ENCODE peak calls at places on chromosomes 4 and X, in four cellular contexts. S is fibroblast of mammary gland, J is Peyer's patch, K is HFF-Myc. V is an unnamed sample.

GRCh38 chr4:3812211-3812934 is 46.2 kb downstream of the ADRA2C start:
- DNase-seq in S (no peak), J (no peak), K (no peak), V (no peak)

GRCh38 chr4:61520688-61521160 is 320.6 kb downstream of the ADGRL3 start:
- DNase-seq in S (peak), J (no peak), K (no peak), V (no peak)

GRCh38 chrX:105315301-105315700 is 94.8 kb upstream of the TEX13A start:
- DNase-seq in S (peak), J (no peak), K (no peak), V (no peak)

GRCh38 chrX:105126201-105126600 is 94.3 kb downstream of the TEX13A start:
- DNase-seq in S (peak), J (no peak), K (no peak), V (no peak)

GRCh38 chr4:184644553-184645307 is 4.5 kb downstream of the CASP3 start:
- DNase-seq in S (peak), J (no peak), K (no peak), V (no peak)

GRCh38 chr4:156377036-156377700 is 423.5 kb upstream of the CTSO start:
- DNase-seq in S (peak), J (no peak), K (peak), V (no peak)

GRCh38 chr4:97013309-97014106 is 1129.8 kb downstream of the STPG2 start:
- DNase-seq in S (no peak), J (no peak), K (no peak), V (no peak)

GRCh38 chr4:138236035-138236434 is 6.1 kb downstream of the SLC7A11 start:
- DNase-seq in S (peak), J (no peak), K (no peak), V (no peak)

GRCh38 chrX:153525451-153525850 is 8.0 kb downstream of the ATP2B3 start:
- DNase-seq in S (no peak), J (no peak), K (no peak), V (no peak)

GRCh38 chr4:173547889-173548288 is 17.9 kb upstream of the HAND2 start:
- DNase-seq in S (peak), J (no peak), K (no peak), V (no peak)

GRCh38 chr4:89438102-89438831 is 130.7 kb upstream of the GPRIN3 start:
- DNase-seq in S (peak), J (no peak), K (peak), V (peak)

GRCh38 chr4:19095491-19096046 is 1074.0 kb upstream of the LCORL start:
- DNase-seq in S (no peak), J (no peak), K (no peak), V (no peak)

GRCh38 chr4:472881-473574 is 25.9 kb downstream of the ZNF721 start:
- DNase-seq in S (peak), J (no peak), K (no peak), V (no peak)

GRCh38 chr4:41209901-41210300 is 4.4 kb downstream of the APBB2 start:
- DNase-seq in S (no peak), J (no peak), K (no peak), V (no peak)

GRCh38 chr4:178427663-178428062 is 985.4 kb upstream of the AGA start:
- DNase-seq in S (no peak), J (no peak), K (no peak), V (no peak)

GRCh38 chr4:155705664-155706063 is 39.0 kb downstream of the GUCY1A1 start:
- DNase-seq in S (peak), J (no peak), K (no peak), V (no peak)

GRCh38 chr4:8102831-8103230 is 55.8 kb downstream of the ABLIM2 start:
- DNase-seq in S (no peak), J (no peak), K (no peak), V (no peak)

GRCh38 chrX:71100581-71101505 is 5.2 kb downstream of the FOXO4 start:
- DNase-seq in S (no peak), J (no peak), K (no peak), V (no peak)

GRCh38 chr4:150038335-150039076 is 39.7 kb upstream of the DCLK2 start:
- DNase-seq in S (no peak), J (no peak), K (no peak), V (peak)

GRCh38 chr4:16867827-16868226 is 30.6 kb downstream of the LDB2 start:
- DNase-seq in S (no peak), J (no peak), K (no peak), V (no peak)

GRCh38 chr4:20248155-20248558 is 3.5 kb upstream of the SLIT2 start:
- DNase-seq in S (peak), J (no peak), K (peak), V (no peak)

GRCh38 chr4:88880501-88881226 is 176.3 kb downstream of the FAM13A start:
- DNase-seq in S (no peak), J (no peak), K (no peak), V (no peak)

GRCh38 chrX:12162420-12162819 is 24.1 kb downstream of the FRMPD4 start:
- DNase-seq in S (peak), J (no peak), K (peak), V (no peak)

GRCh38 chrX:52271212-52271611 is 86.5 kb downstream of the MAGED4 start:
- DNase-seq in S (peak), J (no peak), K (no peak), V (no peak)

GRCh38 chr4:40592034-40592433 is 37.6 kb downstream of the RBM47 start:
- DNase-seq in S (no peak), J (no peak), K (no peak), V (no peak)

GRCh38 chr4:17336524-17336941 is 175.4 kb downstream of the QDPR start:
- DNase-seq in S (no peak), J (no peak), K (no peak), V (peak)

GRCh38 chr4:139822391-139822790 is 156.8 kb downstream of the MGST2 start:
- DNase-seq in S (no peak), J (no peak), K (no peak), V (no peak)

GRCh38 chr4:157013656-157014055 is 42.1 kb upstream of the PDGFC start:
- DNase-seq in S (peak), J (no peak), K (no peak), V (no peak)

GRCh38 chr4:169582706-169583105 is 29.7 kb downstream of the NEK1 start:
- DNase-seq in S (peak), J (no peak), K (no peak), V (no peak)

GRCh38 chr4:183158062-183158461 is 59.0 kb downstream of the WWC2 start:
- DNase-seq in S (no peak), J (no peak), K (no peak), V (no peak)

GRCh38 chr4:3831529-3832150 is 65.5 kb downstream of the ADRA2C start:
- DNase-seq in S (no peak), J (no peak), K (no peak), V (no peak)

DNA sequence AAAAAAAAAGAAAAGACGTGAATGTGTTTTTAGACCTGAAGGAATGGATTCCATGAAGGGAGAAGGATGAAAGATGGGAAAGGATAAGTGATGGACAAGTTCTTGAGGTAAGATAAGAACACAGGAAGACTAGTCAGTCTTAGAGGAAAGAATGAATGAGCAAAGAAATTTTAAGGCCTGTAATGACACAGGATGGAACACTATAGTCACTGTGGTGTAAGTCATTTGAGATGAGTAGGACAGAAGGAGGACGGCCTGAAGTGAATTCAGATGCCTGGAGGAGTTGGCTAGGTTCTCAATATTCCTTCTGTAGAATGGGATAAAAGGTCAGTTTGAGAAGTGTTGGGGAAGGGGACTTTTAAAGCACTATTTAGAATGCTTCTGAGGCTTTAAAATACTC is 3.8 kb downstream of the MSMO1 start:
- DNase-seq in S (no peak), J (no peak), K (no peak), V (no peak)
- H3K4me3 ChIP-seq in S (peak), J (no peak), K (peak), V (no peak)

DNA sequence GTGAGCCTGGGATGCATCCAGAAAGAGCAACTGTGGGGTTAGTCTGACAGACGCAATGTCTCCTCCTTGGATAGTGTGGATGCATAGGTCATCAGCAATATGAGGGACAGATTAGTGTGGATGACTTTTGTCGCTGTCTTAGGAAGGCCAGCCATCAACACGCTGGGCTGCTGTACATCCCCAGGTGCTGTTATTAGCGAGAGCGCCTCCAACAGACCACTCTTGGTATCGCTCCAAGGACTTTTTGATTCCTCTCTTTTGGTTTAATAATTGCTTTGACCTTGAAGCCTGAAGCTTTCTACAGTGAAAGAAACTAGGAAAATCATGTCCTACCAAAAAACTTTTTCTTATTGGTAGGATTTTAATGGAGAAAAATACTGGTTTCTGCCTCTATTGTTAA is 76.7 kb downstream of the TMEM131L start:
- DNase-seq in S (no peak), J (no peak), K (no peak), V (no peak)
- TF ChIP-seq CTCF in S (peak), J (no peak), K (no peak), V (peak)

GRCh38 chrX:2801223-2801622 is 27.5 kb upstream of the GYG2 start:
- DNase-seq in S (no peak), J (no peak), K (no peak), V (no peak)
- H3K4me3 ChIP-seq in S (no peak), J (no peak), K (no peak), V (no peak)

GRCh38 chr4:2182981-2183380 is 58.9 kb downstream of the HAUS3 start:
- DNase-seq in S (peak), J (no peak), K (no peak), V (no peak)

GRCh38 chr4:2180410-2180809 is 61.5 kb downstream of the HAUS3 start:
- DNase-seq in S (no peak), J (no peak), K (no peak), V (no peak)

GRCh38 chr4:2186865-2187172 is 55.1 kb downstream of the HAUS3 start:
- DNase-seq in S (no peak), J (no peak), K (no peak), V (no peak)

GRCh38 chr4:2186133-2186864 is 55.6 kb downstream of the HAUS3 start:
- DNase-seq in S (peak), J (no peak), K (no peak), V (no peak)

DNA sequence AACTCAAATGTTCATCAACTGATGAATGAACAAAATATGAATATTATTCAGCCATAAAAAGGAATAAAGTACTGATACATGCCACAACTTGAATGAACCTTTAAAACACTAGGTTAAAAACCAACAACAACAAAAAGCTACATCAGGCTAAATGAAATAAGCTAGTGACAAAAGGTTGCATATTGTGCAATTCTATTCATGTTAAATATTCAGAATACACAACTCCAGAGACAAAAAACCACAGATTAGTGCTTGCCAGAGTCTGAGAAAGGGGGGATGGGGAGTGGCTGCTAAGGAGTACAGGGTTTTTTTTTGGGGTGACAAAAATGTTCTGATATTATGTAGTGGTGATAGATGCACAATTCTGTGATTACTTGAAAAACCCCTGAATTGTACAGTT is 58.5 kb downstream of the HAUS3 start:
- DNase-seq in S (peak), J (no peak), K (no peak), V (no peak)
- TF ChIP-seq CTCF in S (no peak), J (no peak), K (no peak), V (no peak)

GRCh38 chrX:110338850-110339373 is 19.7 kb upstream of the RTL9 start:
- DNase-seq in S (no peak), J (no peak), K (no peak), V (no peak)

GRCh38 chrX:110346681-110347080 is 12.0 kb upstream of the RTL9 start:
- DNase-seq in S (no peak), J (no peak), K (no peak), V (no peak)

GRCh38 chrX:110341189-110342035 is 17.2 kb upstream of the RTL9 start:
- DNase-seq in S (peak), J (no peak), K (peak), V (peak)
- H3K4me3 ChIP-seq in S (no peak), J (no peak), K (no peak), V (no peak)